ENCODE peak calls at places on chromosomes 1 and 21, in five cellular contexts. One of them, this sample, is unnamed.

GRCh38 chr21:31780944-31781343 is 49.0 kb upstream of the SCAF4 start:
- DNase-seq in left cardiac atrium: no peak
- DNase-seq in GM06990: no peak
- DNase-seq in HT1080: no peak
- DNase-seq in astrocyte of the spinal cord: no peak
- DNase-seq in this sample: no peak

GRCh38 chr21:32476661-32477423 is 64.3 kb downstream of the EVA1C start:
- DNase-seq in left cardiac atrium: no peak
- DNase-seq in HT1080: no peak
- DNase-seq in GM06990: no peak
- DNase-seq in astrocyte of the spinal cord: no peak
- DNase-seq in this sample: no peak

GRCh38 chr1:2322593-2323295 is 68.6 kb downstream of the MORN1 start:
- DNase-seq in left cardiac atrium: peak; percentile 58
- DNase-seq in HT1080: no peak
- DNase-seq in GM06990: no peak
- DNase-seq in astrocyte of the spinal cord: no peak
- DNase-seq in this sample: no peak

GRCh38 chr1:20153000-20153418 is 13.9 kb downstream of the PLA2G2F start:
- DNase-seq in astrocyte of the spinal cord: peak; percentile 42
- DNase-seq in HT1080: no peak
- DNase-seq in left cardiac atrium: no peak
- DNase-seq in GM06990: no peak
- DNase-seq in this sample: no peak

GRCh38 chr1:172628416-172628815 is 30.5 kb upstream of the FASLG start:
- DNase-seq in astrocyte of the spinal cord: no peak
- DNase-seq in GM06990: no peak
- DNase-seq in left cardiac atrium: no peak
- DNase-seq in HT1080: no peak
- DNase-seq in this sample: no peak

GRCh38 chr1:84996846-84997666 is at the start of gene MCOLN2:
- DNase-seq in HT1080: peak; percentile 36
- DNase-seq in GM06990: peak; percentile 77
- DNase-seq in astrocyte of the spinal cord: no peak
- DNase-seq in left cardiac atrium: peak; percentile 48
- DNase-seq in this sample: peak; percentile 39

GRCh38 chr21:29322570-29322957 is 23.8 kb downstream of the BACH1 start:
- DNase-seq in HT1080: no peak
- DNase-seq in astrocyte of the spinal cord: no peak
- DNase-seq in left cardiac atrium: no peak
- DNase-seq in GM06990: no peak
- DNase-seq in this sample: no peak

GRCh38 chr1:15485534-15486091 is 9.7 kb downstream of the CELA2B start:
- DNase-seq in left cardiac atrium: no peak
- DNase-seq in GM06990: no peak
- DNase-seq in HT1080: no peak
- DNase-seq in astrocyte of the spinal cord: no peak
- DNase-seq in this sample: no peak

GRCh38 chr1:6831368-6831767 is 46.1 kb downstream of the CAMTA1 start:
- DNase-seq in HT1080: no peak
- DNase-seq in astrocyte of the spinal cord: no peak
- DNase-seq in left cardiac atrium: no peak
- DNase-seq in GM06990: no peak
- DNase-seq in this sample: no peak

GRCh38 chr1:233090706-233091494 is 140.5 kb downstream of the NTPCR start:
- DNase-seq in HT1080: no peak
- DNase-seq in GM06990: no peak
- DNase-seq in astrocyte of the spinal cord: no peak
- DNase-seq in left cardiac atrium: no peak
- DNase-seq in this sample: no peak

GRCh38 chr1:153349363-153350340 is 1.0 kb upstream of the PGLYRP4 start:
- DNase-seq in HT1080: peak; percentile 4
- DNase-seq in left cardiac atrium: no peak
- DNase-seq in astrocyte of the spinal cord: no peak
- DNase-seq in GM06990: no peak
- DNase-seq in this sample: no peak

GRCh38 chr1:112263464-112263863 is 132.6 kb upstream of the CTTNBP2NL start:
- DNase-seq in GM06990: no peak
- DNase-seq in left cardiac atrium: no peak
- DNase-seq in astrocyte of the spinal cord: peak; percentile 5
- DNase-seq in HT1080: peak; percentile 73
- DNase-seq in this sample: no peak

GRCh38 chr1:41767534-41767933 is 151.2 kb downstream of the HIVEP3 start:
- DNase-seq in HT1080: no peak
- DNase-seq in left cardiac atrium: no peak
- DNase-seq in GM06990: no peak
- DNase-seq in astrocyte of the spinal cord: no peak
- DNase-seq in this sample: no peak

GRCh38 chr21:18970416-18970815 is 566.8 kb upstream of the TMPRSS15 start:
- DNase-seq in HT1080: no peak
- DNase-seq in astrocyte of the spinal cord: no peak
- DNase-seq in GM06990: no peak
- DNase-seq in left cardiac atrium: no peak
- DNase-seq in this sample: no peak

GRCh38 chr1:30183006-30183405 is 540.4 kb downstream of the MATN1 start:
- DNase-seq in GM06990: no peak
- DNase-seq in astrocyte of the spinal cord: no peak
- DNase-seq in HT1080: no peak
- DNase-seq in left cardiac atrium: no peak
- DNase-seq in this sample: no peak

GRCh38 chr1:39500862-39501389 is 9.5 kb downstream of the BMP8A start:
- DNase-seq in astrocyte of the spinal cord: no peak
- DNase-seq in GM06990: no peak
- DNase-seq in left cardiac atrium: no peak
- DNase-seq in HT1080: no peak
- DNase-seq in this sample: no peak

GRCh38 chr1:17609529-17609928 is 70.0 kb downstream of the ARHGEF10L start:
- DNase-seq in astrocyte of the spinal cord: no peak
- DNase-seq in left cardiac atrium: no peak
- DNase-seq in GM06990: no peak
- DNase-seq in HT1080: no peak
- DNase-seq in this sample: no peak

GRCh38 chr21:28872218-28872617 is 120.5 kb downstream of the LTN1 start:
- DNase-seq in HT1080: no peak
- DNase-seq in left cardiac atrium: no peak
- DNase-seq in GM06990: no peak
- DNase-seq in astrocyte of the spinal cord: no peak
- DNase-seq in this sample: no peak

GRCh38 chr1:91610829-91611228 is 110.2 kb downstream of the CDC7 start:
- DNase-seq in astrocyte of the spinal cord: no peak
- DNase-seq in left cardiac atrium: no peak
- DNase-seq in GM06990: no peak
- DNase-seq in HT1080: no peak
- DNase-seq in this sample: no peak

GRCh38 chr1:171841931-171842723 is 829 bp downstream of the DNM3 start:
- DNase-seq in left cardiac atrium: peak; percentile 18
- DNase-seq in GM06990: peak; percentile 13
- DNase-seq in HT1080: no peak
- DNase-seq in astrocyte of the spinal cord: no peak
- DNase-seq in this sample: no peak

GRCh38 chr1:244545511-244545910 is 84.4 kb downstream of the CATSPERE start:
- DNase-seq in astrocyte of the spinal cord: no peak
- DNase-seq in HT1080: peak; percentile 11
- DNase-seq in GM06990: no peak
- DNase-seq in left cardiac atrium: no peak
- DNase-seq in this sample: no peak

GRCh38 chr1:99670583-99670982 is 24.7 kb downstream of the PALMD start:
- DNase-seq in left cardiac atrium: no peak
- DNase-seq in astrocyte of the spinal cord: no peak
- DNase-seq in HT1080: no peak
- DNase-seq in GM06990: no peak
- DNase-seq in this sample: no peak

This sample was measured in HTR-8/SVneo.